ENCODE peak calls at places on chromosomes 11 and 22, in five cellular contexts. M, V, G, Q and L are unnamed samples.

GRCh38 chr11:96390403-96390830 is 604 bp downstream of the JRKL start:
- DNase-seq in M (no peak), V (peak), Q (no peak), G (peak), L (peak)

GRCh38 chr11:47366020-47366490 is 12.3 kb downstream of the SPI1 start:
- DNase-seq in V (no peak), M (no peak), Q (no peak), G (no peak), L (no peak)

GRCh38 chr11:114447892-114448291 is 8.6 kb downstream of the REXO2 start:
- DNase-seq in V (no peak), G (no peak), Q (no peak), M (no peak), L (peak)

GRCh38 chr11:65572356-65573043 is at the start of gene FAM89B:
- DNase-seq in M (peak), G (peak), Q (peak), V (peak), L (peak)

GRCh38 chr11:73426184-73426845 is 50.1 kb downstream of the RELT start:
- DNase-seq in M (no peak), G (no peak), V (no peak), Q (no peak), L (peak)

GRCh38 chr11:11436715-11437313 is 83.8 kb upstream of the CSNK2A3 start:
- DNase-seq in G (no peak), V (no peak), Q (no peak), M (no peak), L (no peak)

GRCh38 chr11:18749681-18750319 is 23.8 kb upstream of the IGSF22 start:
- DNase-seq in Q (no peak), V (no peak), M (peak), G (no peak), L (peak)

GRCh38 chr11:60871378-60872061 is 4.2 kb downstream of the ZP1 start:
- DNase-seq in M (peak), G (peak), Q (no peak), V (no peak), L (peak)

GRCh38 chr22:17191163-17191562 is 28.1 kb downstream of the ADA2 start:
- DNase-seq in G (no peak), Q (no peak), V (no peak), M (peak), L (peak)

GRCh38 chr11:33735426-33736147 is 636 bp downstream of the CD59 start:
- DNase-seq in M (peak), V (peak), Q (peak), G (peak), L (peak)

GRCh38 chr11:61963282-61964057 is 4.0 kb downstream of the FTH1 start:
- DNase-seq in Q (peak), V (no peak), G (no peak), M (peak), L (no peak)

GRCh38 chr11:68798221-68798813 is 43.4 kb downstream of the CPT1A start:
- DNase-seq in V (peak), M (no peak), Q (peak), G (no peak), L (peak)